ENCODE peak calls at places on chromosomes 4 and X, in four cellular contexts. T is IMR-90, L is kidney, R is breast epithelium. X is an unnamed sample.

GRCh38 chr4:33739886-33740285 is 2504.4 kb downstream of the ARAP2 start:
- DNase-seq in T (no peak), L (no peak), R (no peak), X (no peak)

GRCh38 chr4:6227412-6228157 is 27.2 kb upstream of the JAKMIP1 start:
- DNase-seq in T (no peak), R (peak), L (no peak), X (no peak)

GRCh38 chr4:33883111-33883510 is 2361.2 kb downstream of the ARAP2 start:
- DNase-seq in R (no peak), L (no peak), T (no peak), X (no peak)

GRCh38 chrX:71128915-71129765 is 10.7 kb downstream of the MED12 start:
- DNase-seq in T (peak), R (peak), L (no peak), X (peak)

GRCh38 chrX:133402042-133402453 is 13.2 kb downstream of the GPC4 start:
- DNase-seq in R (no peak), L (no peak), T (peak), X (no peak)

GRCh38 chrX:3219231-3219630 is 127.2 kb downstream of the MXRA5 start:
- DNase-seq in R (no peak), T (no peak), L (no peak), X (no peak)

GRCh38 chrX:22338740-22339139 is 66.0 kb downstream of the CBLL2 start:
- DNase-seq in R (no peak), T (peak), L (no peak), X (no peak)

GRCh38 chr4:140044314-140044991 is 109.5 kb downstream of the MAML3 start:
- DNase-seq in T (peak), R (no peak), L (no peak), X (no peak)

GRCh38 chrX:110915120-110915519 is 119.5 kb upstream of the CHRDL1 start:
- DNase-seq in L (no peak), R (no peak), T (peak), X (no peak)

GRCh38 chrX:42955349-42955748 is 177.4 kb upstream of the PPP1R2C start:
- DNase-seq in R (no peak), T (no peak), L (no peak), X (no peak)

GRCh38 chrX:21528076-21528475 is 130.1 kb downstream of the KLHL34 start:
- DNase-seq in R (no peak), T (peak), L (no peak), X (no peak)

GRCh38 chr4:153218961-153219360 is 14.7 kb downstream of the TRIM2 start:
- DNase-seq in T (no peak), R (no peak), L (no peak), X (no peak)

GRCh38 chr4:113327513-113327912 is 278.1 kb downstream of the ANK2 start:
- DNase-seq in L (no peak), R (no peak), T (peak), X (no peak)

GRCh38 chrX:119249836-119250340 is 13.8 kb downstream of the PGRMC1 start:
- DNase-seq in T (no peak), L (no peak), R (no peak), X (no peak)

GRCh38 chr4:122739174-122739573 is 6.7 kb downstream of the BBS12 start:
- DNase-seq in T (peak), R (no peak), L (no peak), X (no peak)

GRCh38 chrX:74286950-74287349 is 17.0 kb upstream of the ZCCHC13 start:
- DNase-seq in L (no peak), R (no peak), T (peak), X (no peak)

GRCh38 chr4:156497486-156497885 is 474.1 kb downstream of the PDGFC start:
- DNase-seq in L (no peak), R (no peak), T (no peak), X (no peak)

GRCh38 chr4:185682236-185682635 is 129.8 kb downstream of the SORBS2 start:
- DNase-seq in R (no peak), L (no peak), T (peak), X (no peak)

GRCh38 chrX:56564921-56565861 is 1.8 kb downstream of the UBQLN2 start:
- DNase-seq in L (no peak), R (no peak), T (peak), X (no peak)

GRCh38 chrX:155747520-155747919 is 133.6 kb upstream of the VAMP7 start:
- DNase-seq in T (no peak), L (peak), R (no peak), X (no peak)

GRCh38 chr4:140163029-140163810 is 9.2 kb upstream of the MAML3 start:
- DNase-seq in L (no peak), T (peak), R (no peak), X (no peak)

GRCh38 chr4:19348746-19349145 is 903.0 kb upstream of the SLIT2 start:
- DNase-seq in R (no peak), T (no peak), L (no peak), X (no peak)

GRCh38 chrX:136204571-136204970 is 46.6 kb downstream of the MAP7D3 start:
- DNase-seq in T (peak), R (no peak), L (no peak), X (no peak)

GRCh38 chr4:80393246-80393969 is 57.9 kb downstream of the CFAP299 start:
- DNase-seq in L (no peak), R (no peak), T (peak), X (no peak)

GRCh38 chr4:68375667-68376559 is 26.0 kb upstream of the YTHDC1 start:
- DNase-seq in L (peak), T (peak), R (no peak), X (peak)

GRCh38 chrX:42746606-42747005 is 31.4 kb downstream of the PPP1R2C start:
- DNase-seq in T (peak), L (no peak), R (no peak), X (no peak)

GRCh38 chrX:77528034-77528433 is 80.8 kb downstream of the FGF16 start:
- DNase-seq in T (no peak), R (no peak), L (no peak), X (no peak)

GRCh38 chr4:167544391-167544790 is 310.1 kb upstream of the SPOCK3 start:
- DNase-seq in L (no peak), R (no peak), T (no peak), X (no peak)

GRCh38 chr4:167537761-167538160 is 303.5 kb upstream of the SPOCK3 start:
- DNase-seq in R (no peak), L (no peak), T (no peak), X (no peak)

DNA sequence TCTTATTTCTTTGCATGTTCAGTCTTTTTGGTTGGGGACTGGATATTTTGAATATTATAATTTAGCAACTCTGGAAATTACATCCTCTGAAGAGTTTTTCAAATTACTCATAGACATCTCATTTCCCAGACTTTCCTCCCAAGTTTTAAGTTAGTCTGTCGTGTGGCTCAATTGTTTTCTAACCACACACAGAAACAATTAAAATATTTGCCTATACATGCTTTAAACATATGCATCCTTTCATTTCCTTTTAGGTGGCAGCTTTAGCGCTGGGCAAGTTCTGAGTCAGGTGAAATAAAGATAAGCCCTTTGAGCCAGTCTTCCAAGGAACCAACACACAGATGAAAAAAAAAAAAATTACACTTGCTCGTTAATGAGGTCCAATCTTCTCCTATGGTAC is 307.0 kb upstream of the SPOCK3 start:
- DNase-seq in T (no peak), L (no peak), R (no peak), X (no peak)
- TF ChIP-seq CTCF in T (no peak), L (no peak), R (no peak), X (no peak)

DNA sequence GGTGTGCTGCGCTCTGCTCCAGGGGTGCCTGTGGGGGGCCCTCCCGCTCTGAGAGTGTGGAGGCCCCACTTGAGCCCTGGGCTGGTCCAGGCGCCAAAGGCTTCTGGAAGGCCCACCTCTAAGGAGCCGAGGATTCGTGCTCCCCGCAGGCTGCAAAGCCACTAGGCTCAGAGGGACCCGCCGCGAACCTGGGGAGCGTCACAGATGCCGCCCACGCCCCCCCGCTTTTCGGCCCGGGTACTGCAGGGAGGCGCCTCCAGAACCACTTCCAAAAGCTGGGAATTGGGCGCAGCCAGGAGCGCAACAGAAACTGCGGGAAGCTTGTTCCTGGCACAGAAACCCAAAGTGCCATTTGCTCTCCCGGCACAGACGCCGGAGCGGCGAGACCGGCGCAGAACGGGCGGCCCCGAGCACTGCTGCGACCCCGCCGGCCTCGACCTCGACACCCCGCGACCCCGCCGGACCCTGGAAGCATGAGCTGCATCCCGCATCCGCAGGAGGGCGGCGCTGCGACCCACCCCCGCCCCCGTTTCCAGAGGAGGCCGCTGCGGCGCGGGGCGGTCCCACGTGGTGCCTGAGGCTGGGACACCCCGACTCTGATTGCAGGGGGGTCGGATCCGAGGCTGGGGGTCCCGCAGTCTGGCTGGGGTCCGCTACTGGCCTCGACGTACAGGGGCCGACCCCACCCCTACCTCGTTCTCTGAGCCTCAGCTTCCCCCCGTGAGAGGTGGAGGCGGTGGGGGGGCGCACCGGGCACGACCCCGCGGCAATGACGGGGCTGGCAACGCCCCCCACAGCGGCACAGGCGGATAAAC is 30.8 kb downstream of the CPLX1 start:
- DNase-seq in T (no peak), L (peak), R (no peak), X (no peak)
- TF ChIP-seq CTCF in T (no peak), L (no peak), R (no peak), X (no peak)

GRCh38 chr4:84750260-84750955 is 167.5 kb downstream of the CDS1 start:
- DNase-seq in R (no peak), L (no peak), T (peak), X (peak)
- TF ChIP-seq CTCF in R (peak), L (peak), T (peak), X (no peak)

GRCh38 chrX:1673337-1673736 is 58.5 kb downstream of the ASMT start:
- DNase-seq in L (no peak), T (no peak), R (no peak), X (peak)
- TF ChIP-seq CTCF in L (peak), T (peak), R (no peak), X (no peak)

DNA sequence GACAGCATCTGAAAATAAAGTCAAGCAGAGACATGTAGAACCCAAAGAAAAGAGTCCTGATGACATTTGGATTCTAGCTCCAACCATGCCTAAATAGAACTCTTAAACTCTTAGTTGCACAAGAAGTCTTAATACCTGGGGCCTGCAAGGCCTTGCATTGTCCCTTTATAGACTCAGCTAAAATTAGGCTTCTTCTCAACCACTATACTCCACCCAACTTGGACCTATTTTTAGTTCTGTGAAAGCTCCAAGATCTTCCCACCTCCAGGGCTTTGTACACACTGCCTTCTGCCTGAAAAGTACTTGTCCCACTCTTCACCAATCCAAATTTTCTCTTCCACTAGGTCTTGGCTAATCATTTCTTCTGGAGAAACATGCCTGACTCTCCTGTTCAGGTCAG is 36.5 kb downstream of the PLK4 start:
- DNase-seq in R (no peak), L (no peak), T (no peak), X (no peak)
- TF ChIP-seq CTCF in R (no peak), L (no peak), T (no peak), X (no peak)

GRCh38 chr4:84480082-84480481 is 19.0 kb downstream of the NKX6-1 start:
- DNase-seq in T (no peak), L (no peak), R (no peak), X (no peak)

GRCh38 chr4:84477738-84478137 is 21.4 kb downstream of the NKX6-1 start:
- DNase-seq in R (no peak), L (no peak), T (no peak), X (no peak)

GRCh38 chr4:84481879-84482245 is 17.2 kb downstream of the NKX6-1 start:
- DNase-seq in T (no peak), R (no peak), L (no peak), X (peak)

GRCh38 chr4:84481077-84481878 is 17.8 kb downstream of the NKX6-1 start:
- DNase-seq in T (no peak), L (no peak), R (no peak), X (no peak)

GRCh38 chr4:84479663-84480062 is 19.4 kb downstream of the NKX6-1 start:
- DNase-seq in L (no peak), R (no peak), T (no peak), X (no peak)
- TF ChIP-seq CTCF in L (no peak), R (no peak), T (no peak), X (no peak)

X was measured in GM20000.